ENCODE peak calls at places on chromosomes 2 and 18, in six cellular contexts. One of them, this sample, is unnamed.
A peak's percentile ranks its signal among the peaks of the same experiment; 100 is the strongest.

GRCh38 chr2:112869258-112869842 is 32.8 kb upstream of the IL1B start:
- DNase-seq in stimulated activated CD4-positive, alpha-beta T cell treated with anti-CD3 and anti-CD28 coated beads, Interleukin-4, amount 100 ng/mL, for 48 hours: no peak
- DNase-seq in neural crest cell: no peak
- DNase-seq in T1000: peak; percentile 78
- DNase-seq in astrocyte of the spinal cord: peak; percentile 87
- DNase-seq in fibroblast of lung: peak; percentile 87
- DNase-seq in this sample: peak; percentile 78

GRCh38 chr2:64018715-64019082 is 529 bp downstream of the VPS54 start:
- DNase-seq in astrocyte of the spinal cord: peak; percentile 53
- DNase-seq in neural crest cell: no peak
- DNase-seq in fibroblast of lung: no peak
- DNase-seq in T1000: peak; percentile 12
- DNase-seq in stimulated activated CD4-positive, alpha-beta T cell treated with anti-CD3 and anti-CD28 coated beads, Interleukin-4, amount 100 ng/mL, for 48 hours: no peak
- DNase-seq in this sample: peak; percentile 65

GRCh38 chr2:235810297-235810696 is 316.5 kb downstream of the AGAP1 start:
- DNase-seq in T1000: no peak
- DNase-seq in stimulated activated CD4-positive, alpha-beta T cell treated with anti-CD3 and anti-CD28 coated beads, Interleukin-4, amount 100 ng/mL, for 48 hours: no peak
- DNase-seq in fibroblast of lung: no peak
- DNase-seq in neural crest cell: no peak
- DNase-seq in astrocyte of the spinal cord: no peak
- DNase-seq in this sample: no peak

GRCh38 chr18:49619792-49620191 is 57.9 kb downstream of the LIPG start:
- DNase-seq in T1000: peak; percentile 16
- DNase-seq in astrocyte of the spinal cord: no peak
- DNase-seq in neural crest cell: no peak
- DNase-seq in stimulated activated CD4-positive, alpha-beta T cell treated with anti-CD3 and anti-CD28 coated beads, Interleukin-4, amount 100 ng/mL, for 48 hours: no peak
- DNase-seq in fibroblast of lung: no peak
- DNase-seq in this sample: peak; percentile 53

GRCh38 chr2:8884812-8885211 is 47.4 kb upstream of the KIDINS220 start:
- DNase-seq in fibroblast of lung: no peak
- DNase-seq in T1000: no peak
- DNase-seq in astrocyte of the spinal cord: no peak
- DNase-seq in neural crest cell: no peak
- DNase-seq in stimulated activated CD4-positive, alpha-beta T cell treated with anti-CD3 and anti-CD28 coated beads, Interleukin-4, amount 100 ng/mL, for 48 hours: no peak
- DNase-seq in this sample: no peak

GRCh38 chr2:40218679-40219078 is 233.2 kb downstream of the SLC8A1 start:
- DNase-seq in fibroblast of lung: peak; percentile 75
- DNase-seq in stimulated activated CD4-positive, alpha-beta T cell treated with anti-CD3 and anti-CD28 coated beads, Interleukin-4, amount 100 ng/mL, for 48 hours: no peak
- DNase-seq in neural crest cell: no peak
- DNase-seq in T1000: no peak
- DNase-seq in astrocyte of the spinal cord: peak; percentile 47
- DNase-seq in this sample: peak; percentile 7

GRCh38 chr2:191255271-191255670 is 10.1 kb downstream of the MYO1B start:
- DNase-seq in stimulated activated CD4-positive, alpha-beta T cell treated with anti-CD3 and anti-CD28 coated beads, Interleukin-4, amount 100 ng/mL, for 48 hours: no peak
- DNase-seq in neural crest cell: no peak
- DNase-seq in T1000: no peak
- DNase-seq in astrocyte of the spinal cord: no peak
- DNase-seq in fibroblast of lung: no peak
- DNase-seq in this sample: peak; percentile 54

GRCh38 chr2:111896007-111896406 is 2.4 kb upstream of the MERTK start:
- DNase-seq in stimulated activated CD4-positive, alpha-beta T cell treated with anti-CD3 and anti-CD28 coated beads, Interleukin-4, amount 100 ng/mL, for 48 hours: no peak
- DNase-seq in fibroblast of lung: no peak
- DNase-seq in neural crest cell: no peak
- DNase-seq in T1000: no peak
- DNase-seq in astrocyte of the spinal cord: no peak
- DNase-seq in this sample: no peak

GRCh38 chr2:96315400-96316071 is 9.6 kb upstream of the ITPRIPL1 start:
- DNase-seq in stimulated activated CD4-positive, alpha-beta T cell treated with anti-CD3 and anti-CD28 coated beads, Interleukin-4, amount 100 ng/mL, for 48 hours: no peak
- DNase-seq in astrocyte of the spinal cord: peak; percentile 51
- DNase-seq in fibroblast of lung: no peak
- DNase-seq in neural crest cell: no peak
- DNase-seq in T1000: no peak
- DNase-seq in this sample: peak; percentile 87

GRCh38 chr2:170206805-170207407 is 29.0 kb downstream of the MYO3B start:
- DNase-seq in astrocyte of the spinal cord: no peak
- DNase-seq in neural crest cell: no peak
- DNase-seq in stimulated activated CD4-positive, alpha-beta T cell treated with anti-CD3 and anti-CD28 coated beads, Interleukin-4, amount 100 ng/mL, for 48 hours: no peak
- DNase-seq in fibroblast of lung: no peak
- DNase-seq in T1000: no peak
- DNase-seq in this sample: no peak

GRCh38 chr2:159873136-159873728 is 75.2 kb upstream of the CD302 start:
- DNase-seq in stimulated activated CD4-positive, alpha-beta T cell treated with anti-CD3 and anti-CD28 coated beads, Interleukin-4, amount 100 ng/mL, for 48 hours: no peak
- DNase-seq in astrocyte of the spinal cord: no peak
- DNase-seq in neural crest cell: peak; percentile 9
- DNase-seq in T1000: no peak
- DNase-seq in fibroblast of lung: no peak
- DNase-seq in this sample: peak; percentile 4

GRCh38 chr2:152421521-152422367 is 86.8 kb downstream of the FMNL2 start:
- DNase-seq in T1000: peak; percentile 69
- DNase-seq in astrocyte of the spinal cord: peak; percentile 98
- DNase-seq in stimulated activated CD4-positive, alpha-beta T cell treated with anti-CD3 and anti-CD28 coated beads, Interleukin-4, amount 100 ng/mL, for 48 hours: no peak
- DNase-seq in fibroblast of lung: peak; percentile 96
- DNase-seq in neural crest cell: no peak
- DNase-seq in this sample: peak; percentile 99

GRCh38 chr2:237490009-237490804 is 3.2 kb downstream of the MLPH start:
- DNase-seq in stimulated activated CD4-positive, alpha-beta T cell treated with anti-CD3 and anti-CD28 coated beads, Interleukin-4, amount 100 ng/mL, for 48 hours: no peak
- DNase-seq in astrocyte of the spinal cord: no peak
- DNase-seq in fibroblast of lung: no peak
- DNase-seq in T1000: no peak
- DNase-seq in neural crest cell: no peak
- DNase-seq in this sample: no peak

GRCh38 chr2:172561270-172561669 is 5.4 kb downstream of the PDK1 start:
- DNase-seq in fibroblast of lung: no peak
- DNase-seq in astrocyte of the spinal cord: no peak
- DNase-seq in neural crest cell: no peak
- DNase-seq in T1000: no peak
- DNase-seq in stimulated activated CD4-positive, alpha-beta T cell treated with anti-CD3 and anti-CD28 coated beads, Interleukin-4, amount 100 ng/mL, for 48 hours: no peak
- DNase-seq in this sample: no peak

GRCh38 chr2:110638976-110639695 is 38.7 kb downstream of the BUB1 start:
- DNase-seq in fibroblast of lung: no peak
- DNase-seq in neural crest cell: no peak
- DNase-seq in stimulated activated CD4-positive, alpha-beta T cell treated with anti-CD3 and anti-CD28 coated beads, Interleukin-4, amount 100 ng/mL, for 48 hours: no peak
- DNase-seq in T1000: no peak
- DNase-seq in astrocyte of the spinal cord: no peak
- DNase-seq in this sample: no peak

GRCh38 chr2:149040451-149040850 is 2.0 kb downstream of the LYPD6B start:
- DNase-seq in neural crest cell: peak; percentile 41
- DNase-seq in astrocyte of the spinal cord: no peak
- DNase-seq in T1000: no peak
- DNase-seq in stimulated activated CD4-positive, alpha-beta T cell treated with anti-CD3 and anti-CD28 coated beads, Interleukin-4, amount 100 ng/mL, for 48 hours: peak; percentile 64
- DNase-seq in fibroblast of lung: no peak
- DNase-seq in this sample: peak; percentile 30

GRCh38 chr2:39381653-39382052 is 55.4 kb downstream of the MAP4K3 start:
- DNase-seq in astrocyte of the spinal cord: no peak
- DNase-seq in stimulated activated CD4-positive, alpha-beta T cell treated with anti-CD3 and anti-CD28 coated beads, Interleukin-4, amount 100 ng/mL, for 48 hours: no peak
- DNase-seq in T1000: no peak
- DNase-seq in neural crest cell: no peak
- DNase-seq in fibroblast of lung: no peak
- DNase-seq in this sample: no peak

GRCh38 chr2:200578778-200579177 is 7.0 kb upstream of the AOX1 start:
- DNase-seq in T1000: peak; percentile 1
- DNase-seq in neural crest cell: no peak
- DNase-seq in stimulated activated CD4-positive, alpha-beta T cell treated with anti-CD3 and anti-CD28 coated beads, Interleukin-4, amount 100 ng/mL, for 48 hours: no peak
- DNase-seq in astrocyte of the spinal cord: peak; percentile 36
- DNase-seq in fibroblast of lung: peak; percentile 43
- DNase-seq in this sample: peak; percentile 64

GRCh38 chr2:164954954-164955701 is at the start of gene SLC38A11:
- DNase-seq in T1000: no peak
- DNase-seq in stimulated activated CD4-positive, alpha-beta T cell treated with anti-CD3 and anti-CD28 coated beads, Interleukin-4, amount 100 ng/mL, for 48 hours: no peak
- DNase-seq in astrocyte of the spinal cord: no peak
- DNase-seq in neural crest cell: no peak
- DNase-seq in fibroblast of lung: no peak
- DNase-seq in this sample: peak; percentile 53

GRCh38 chr2:231359484-231359883 is 36.0 kb upstream of the B3GNT7 start:
- DNase-seq in astrocyte of the spinal cord: no peak
- DNase-seq in T1000: no peak
- DNase-seq in stimulated activated CD4-positive, alpha-beta T cell treated with anti-CD3 and anti-CD28 coated beads, Interleukin-4, amount 100 ng/mL, for 48 hours: no peak
- DNase-seq in neural crest cell: no peak
- DNase-seq in fibroblast of lung: no peak
- DNase-seq in this sample: no peak

GRCh38 chr2:118102433-118103082 is 14.3 kb downstream of the INSIG2 start:
- DNase-seq in fibroblast of lung: peak; percentile 16
- DNase-seq in stimulated activated CD4-positive, alpha-beta T cell treated with anti-CD3 and anti-CD28 coated beads, Interleukin-4, amount 100 ng/mL, for 48 hours: no peak
- DNase-seq in neural crest cell: no peak
- DNase-seq in T1000: no peak
- DNase-seq in astrocyte of the spinal cord: no peak
- DNase-seq in this sample: peak; percentile 55

GRCh38 chr2:61585383-61585782 is 47.2 kb upstream of the XPO1 start:
- DNase-seq in astrocyte of the spinal cord: no peak
- DNase-seq in neural crest cell: no peak
- DNase-seq in T1000: no peak
- DNase-seq in stimulated activated CD4-positive, alpha-beta T cell treated with anti-CD3 and anti-CD28 coated beads, Interleukin-4, amount 100 ng/mL, for 48 hours: no peak
- DNase-seq in fibroblast of lung: no peak
- DNase-seq in this sample: no peak

This sample was measured in ELR.